ENCODE peak calls at places on chromosomes 13 and 19, in five cellular contexts. Z is mucosa of descending colon; Q is stimulated activated CD8-positive, alpha-beta memory T cell treated with anti-CD3 and anti-CD28 coated beads, Interleukin-15, amount 100 ng/mL, for 4 hours; G is heart right ventricle; B is mesothelial cell of epicardium. P is an unnamed sample.

GRCh38 chr19:1494115-1494815 is 3.3 kb downstream of the REEP6 start:
- DNase-seq in G (no peak), Q (no peak), Z (no peak), B (no peak), P (no peak)

GRCh38 chr13:108195146-108195545 is 20.2 kb downstream of the LIG4 start:
- DNase-seq in G (no peak), B (no peak), Q (no peak), Z (no peak), P (no peak)

GRCh38 chr13:88103824-88104223 is 432.7 kb downstream of the SLITRK5 start:
- DNase-seq in Z (no peak), Q (no peak), B (no peak), G (no peak), P (no peak)

GRCh38 chr13:23381877-23382276 is 51.6 kb downstream of the SACS start:
- DNase-seq in Q (no peak), Z (no peak), G (no peak), B (no peak), P (no peak)

GRCh38 chr13:51435002-51435578 is 17.7 kb downstream of the INTS6 start:
- DNase-seq in G (no peak), B (no peak), Z (no peak), Q (no peak), P (no peak)

GRCh38 chr13:21365574-21365973 is 93.5 kb downstream of the ZDHHC20 start:
- DNase-seq in Z (no peak), B (no peak), Q (peak), G (no peak), P (no peak)

GRCh38 chr19:42246869-42247630 is 4.6 kb upstream of the GSK3A start:
- DNase-seq in Z (no peak), G (no peak), B (no peak), Q (no peak), P (no peak)

GRCh38 chr19:46081928-46082727 is 41.3 kb upstream of the IGFL4 start:
- DNase-seq in B (no peak), G (no peak), Q (no peak), Z (peak), P (no peak)

GRCh38 chr13:109415057-109415456 is 371.3 kb downstream of the IRS2 start:
- DNase-seq in Q (no peak), G (no peak), B (no peak), Z (no peak), P (no peak)

GRCh38 chr13:18943721-18944391 is 237.8 kb downstream of the TUBA3C start:
- DNase-seq in Z (no peak), Q (no peak), B (no peak), G (no peak), P (no peak)

GRCh38 chr13:84648069-84648640 is 765.9 kb upstream of the SLITRK1 start:
- DNase-seq in B (no peak), Q (no peak), G (no peak), Z (no peak), P (no peak)

GRCh38 chr19:47109177-47109540 is 4.4 kb downstream of the ZC3H4 start:
- DNase-seq in Q (no peak), B (no peak), G (no peak), Z (no peak), P (no peak)

GRCh38 chr19:38020331-38020730 is 113.3 kb downstream of the SIPA1L3 start:
- DNase-seq in Z (no peak), B (no peak), G (no peak), Q (no peak), P (no peak)

GRCh38 chr19:48680436-48681126 is 7.8 kb upstream of the NTN5 start:
- DNase-seq in Q (no peak), G (no peak), B (no peak), Z (no peak), P (no peak)

GRCh38 chr13:68107667-68108066 is 877.5 kb upstream of the PCDH9 start:
- DNase-seq in Q (no peak), G (no peak), Z (no peak), B (no peak), P (no peak)

GRCh38 chr19:54464624-54465266 is 1.2 kb upstream of the LENG9 start:
- DNase-seq in B (no peak), Q (peak), G (peak), Z (peak), P (peak)

GRCh38 chr19:3670796-3671679 is 29.2 kb downstream of the PIP5K1C start:
- DNase-seq in B (no peak), G (peak), Z (peak), Q (peak), P (peak)

GRCh38 chr13:61146158-61146557 is 269.5 kb downstream of the PCDH20 start:
- DNase-seq in Z (no peak), G (no peak), Q (no peak), B (no peak), P (no peak)

GRCh38 chr19:16343156-16343555 is 18.5 kb downstream of the KLF2 start:
- DNase-seq in Q (no peak), B (no peak), G (no peak), Z (no peak), P (no peak)

GRCh38 chr19:3234800-3235199 is 10.3 kb downstream of the CELF5 start:
- DNase-seq in Z (no peak), G (no peak), Q (no peak), B (no peak), P (no peak)

GRCh38 chr13:98576963-98577822 is at the start of gene STK24:
- DNase-seq in G (peak), B (peak), Z (peak), Q (peak), P (peak)

GRCh38 chr13:29877456-29878096 is 27.2 kb upstream of the UBL3 start:
- DNase-seq in Q (no peak), Z (peak), G (no peak), B (no peak), P (no peak)

GRCh38 chr19:16535381-16535780 is 6.9 kb downstream of the CHERP start:
- DNase-seq in Q (no peak), B (no peak), Z (no peak), G (no peak), P (no peak)

GRCh38 chr13:89694471-89694870 is 1653.0 kb upstream of the MIR17HG start:
- DNase-seq in Z (no peak), Q (no peak), G (no peak), B (no peak), P (no peak)

GRCh38 chr13:32125746-32126145 is 94.2 kb downstream of the FRY start:
- DNase-seq in B (no peak), G (no peak), Q (no peak), Z (no peak), P (no peak)

GRCh38 chr13:67223742-67224141 is 6.4 kb downstream of the PCDH9 start:
- DNase-seq in B (no peak), Z (no peak), G (no peak), Q (no peak), P (no peak)

P was measured in lower lobe of right lung.